ENCODE peak calls at places on chromosomes 3 and 15, in ten cellular contexts. N, K, L, Y, Z, H, C, B, A and T are unnamed samples.

GRCh38 chr3:181329024-181329423 is 339.5 kb upstream of the DNAJC19 start:
- DNase-seq in K (no peak), H (no peak), Y (no peak), C (no peak), Z (no peak), A (no peak), L (peak), N (peak), B (no peak), T (no peak)

GRCh38 chr15:51092480-51092879 is 2.2 kb downstream of the TNFAIP8L3 start:
- DNase-seq in K (no peak), L (no peak), A (no peak), Z (no peak), Y (no peak), N (no peak), C (no peak), B (no peak), H (no peak), T (no peak)

GRCh38 chr3:104846270-104846669 is 520.4 kb upstream of the ALCAM start:
- DNase-seq in Z (no peak), K (no peak), N (no peak), Y (no peak), H (no peak), B (no peak), A (no peak), L (no peak), C (peak), T (no peak)

GRCh38 chr15:64894395-64895056 is 17.2 kb upstream of the ANKDD1A start:
- DNase-seq in L (peak), Y (peak), A (no peak), B (peak), Z (no peak), C (no peak), K (peak), N (no peak), H (no peak), T (peak)

GRCh38 chr15:25810154-25810553 is 53.0 kb downstream of the ATP10A start:
- DNase-seq in K (no peak), L (no peak), A (no peak), C (no peak), Z (no peak), N (no peak), Y (no peak), B (no peak), H (no peak), T (no peak)

GRCh38 chr3:4950948-4951347 is 28.3 kb upstream of the BHLHE40 start:
- DNase-seq in A (no peak), K (no peak), N (no peak), L (peak), B (no peak), Y (no peak), C (no peak), Z (no peak), H (no peak), T (no peak)

GRCh38 chr3:48656061-48656840 is 6.4 kb downstream of the CELSR3 start:
- DNase-seq in Y (peak), Z (peak), N (peak), H (no peak), B (peak), K (peak), A (no peak), L (no peak), C (no peak), T (peak)

GRCh38 chr3:197520311-197521276 is 35.2 kb downstream of the BDH1 start:
- DNase-seq in C (no peak), H (peak), A (no peak), Y (no peak), K (no peak), B (no peak), N (no peak), L (peak), Z (no peak), T (no peak)

GRCh38 chr3:24202071-24202470 is 257.0 kb downstream of the NR1D2 start:
- DNase-seq in B (no peak), K (no peak), N (no peak), Z (no peak), A (no peak), Y (no peak), C (no peak), L (no peak), H (no peak), T (no peak)

GRCh38 chr15:67405208-67406191 is 115.4 kb upstream of the C15orf61 start:
- DNase-seq in L (no peak), C (peak), A (no peak), N (no peak), B (no peak), H (no peak), Y (no peak), K (no peak), Z (no peak), T (no peak)

GRCh38 chr15:99239545-99240198 is 9.7 kb downstream of the TTC23 start:
- DNase-seq in N (no peak), Z (no peak), Y (peak), L (no peak), B (no peak), K (peak), C (no peak), H (no peak), A (no peak), T (peak)

GRCh38 chr3:59809750-59810444 is 760.1 kb upstream of the CFAP20DC start:
- DNase-seq in C (peak), N (peak), B (no peak), Y (peak), K (no peak), Z (no peak), A (no peak), H (peak), L (no peak), T (peak)

GRCh38 chr3:140449591-140450256 is 228.1 kb upstream of the TRIM42 start:
- DNase-seq in Y (no peak), N (no peak), B (no peak), A (no peak), K (no peak), Z (no peak), L (no peak), C (no peak), H (no peak), T (no peak)

GRCh38 chr3:110814170-110815007 is 257.2 kb upstream of the NECTIN3 start:
- DNase-seq in A (no peak), Z (no peak), N (no peak), B (no peak), L (no peak), H (no peak), K (peak), Y (peak), C (peak), T (no peak)

GRCh38 chr15:71790081-71790480 is 20.3 kb upstream of the NR2E3 start:
- DNase-seq in Y (no peak), B (no peak), K (no peak), H (no peak), N (no peak), A (no peak), Z (no peak), L (no peak), C (no peak), T (no peak)

GRCh38 chr3:13484861-13485590 is 4.9 kb downstream of the HDAC11 start:
- DNase-seq in K (no peak), B (no peak), H (no peak), Z (peak), C (no peak), N (no peak), Y (no peak), L (peak), A (peak), T (no peak)

GRCh38 chr15:61195116-61196002 is 33.7 kb downstream of the RORA start:
- DNase-seq in B (no peak), C (no peak), Z (no peak), Y (no peak), H (peak), L (no peak), N (peak), K (no peak), A (peak), T (peak)

GRCh38 chr15:30924353-30924752 is 20.6 kb downstream of the FAN1 start:
- DNase-seq in K (no peak), A (no peak), B (no peak), Y (no peak), N (no peak), L (no peak), C (peak), Z (no peak), H (no peak), T (no peak)

GRCh38 chr15:92749172-92749571 is 93.6 kb upstream of the FAM174B start:
- DNase-seq in B (no peak), N (no peak), H (no peak), Z (no peak), L (no peak), Y (no peak), C (no peak), K (no peak), A (no peak), T (no peak)

GRCh38 chr3:134366221-134366927 is 7.9 kb downstream of the AMOTL2 start:
- DNase-seq in N (no peak), L (no peak), C (no peak), Y (no peak), B (no peak), Z (peak), K (no peak), H (no peak), A (no peak), T (no peak)

GRCh38 chr15:35863655-35864054 is 317.7 kb upstream of the DPH6 start:
- DNase-seq in N (no peak), C (no peak), Z (no peak), B (no peak), K (no peak), Y (no peak), A (no peak), L (no peak), H (no peak), T (no peak)

GRCh38 chr15:67124111-67124510 is 58.7 kb downstream of the SMAD3 start:
- DNase-seq in Z (no peak), N (no peak), B (no peak), L (no peak), C (no peak), Y (no peak), K (no peak), H (no peak), A (no peak), T (no peak)

GRCh38 chr3:42094992-42095391 is 3.8 kb downstream of the TRAK1 start:
- DNase-seq in Z (no peak), Y (no peak), H (no peak), B (no peak), N (no peak), C (no peak), L (no peak), A (no peak), K (no peak), T (no peak)

GRCh38 chr3:186536883-186537553 is 7.2 kb downstream of the CRYGS start:
- DNase-seq in B (no peak), N (no peak), Y (no peak), K (no peak), A (peak), Z (no peak), L (no peak), C (no peak), H (no peak), T (no peak)

GRCh38 chr3:64954995-64955636 is 267.3 kb upstream of the ADAMTS9 start:
- DNase-seq in Z (no peak), A (no peak), Y (no peak), B (no peak), L (peak), C (no peak), H (no peak), N (no peak), K (no peak), T (no peak)

GRCh38 chr15:41116872-41117242 is 777 bp upstream of the INO80 start:
- DNase-seq in B (no peak), H (no peak), A (no peak), Y (peak), C (no peak), K (no peak), N (no peak), Z (no peak), L (no peak), T (no peak)

GRCh38 chr3:165491487-165491886 is 295.3 kb upstream of the SLITRK3 start:
- DNase-seq in H (no peak), Z (no peak), N (no peak), C (peak), L (no peak), Y (no peak), B (no peak), K (no peak), A (no peak), T (no peak)

GRCh38 chr3:162996368-162996767 is 1499.8 kb downstream of the OTOL1 start:
- DNase-seq in C (no peak), B (no peak), A (no peak), Y (no peak), N (no peak), K (no peak), H (no peak), L (no peak), Z (no peak), T (no peak)

GRCh38 chr3:32422943-32423342 is 31.3 kb downstream of the CMTM7 start:
- DNase-seq in L (no peak), Y (no peak), Z (no peak), H (peak), K (no peak), C (no peak), A (no peak), N (no peak), B (no peak), T (no peak)